ENCODE peak calls at places on chromosomes 16 and 17, in six cellular contexts. Z, D, H, U, B and L are unnamed samples.

GRCh38 chr16:85651822-85652430 is 36.8 kb downstream of the GINS2 start:
- DNase-seq in Z (no peak), D (no peak), H (no peak), U (no peak), B (no peak), L (peak; percentile 63)

GRCh38 chr17:65198653-65199382 is 61.6 kb downstream of the RGS9 start:
- DNase-seq in Z (no peak), D (no peak), H (peak; percentile 65), U (no peak), B (peak; percentile 12), L (peak; percentile 88)

GRCh38 chr16:49023095-49023494 is 258.5 kb downstream of the CBLN1 start:
- DNase-seq in Z (no peak), D (no peak), H (no peak), U (peak; percentile 25), B (no peak), L (no peak)

GRCh38 chr17:83065660-83066542 is 13.5 kb upstream of the METRNL start:
- DNase-seq in Z (no peak), D (no peak), H (no peak), U (no peak), B (no peak), L (no peak)

GRCh38 chr17:63495471-63495870 is 18.6 kb downstream of the ACE start:
- DNase-seq in Z (no peak), D (no peak), H (no peak), U (no peak), B (no peak), L (no peak)

GRCh38 chr17:49162866-49163265 is 30.3 kb downstream of the B4GALNT2 start:
- DNase-seq in Z (no peak), D (no peak), H (no peak), U (no peak), B (no peak), L (no peak)

GRCh38 chr17:40415390-40415789 is 2.3 kb downstream of the TOP2A start:
- DNase-seq in Z (no peak), D (no peak), H (peak; percentile 59), U (peak; percentile 18), B (no peak), L (peak; percentile 48)

GRCh38 chr16:46736695-46737094 is 11.4 kb downstream of the MYLK3 start:
- DNase-seq in Z (no peak), D (no peak), H (no peak), U (no peak), B (no peak), L (no peak)

GRCh38 chr16:8644513-8645140 is 23.1 kb downstream of the METTL22 start:
- DNase-seq in Z (no peak), D (no peak), H (peak; percentile 6), U (no peak), B (no peak), L (no peak)

GRCh38 chr16:22816475-22816874 is 2.5 kb downstream of the HS3ST2 start:
- DNase-seq in Z (no peak), D (no peak), H (no peak), U (no peak), B (no peak), L (no peak)

GRCh38 chr16:12220721-12221120 is 244.2 kb downstream of the SNX29 start:
- DNase-seq in Z (no peak), D (no peak), H (no peak), U (no peak), B (no peak), L (no peak)

GRCh38 chr16:50244504-50245416 is 21.6 kb upstream of the ADCY7 start:
- DNase-seq in Z (no peak), D (no peak), H (no peak), U (no peak), B (peak; percentile 35), L (peak; percentile 46)

GRCh38 chr16:64392456-64392855 is 729.4 kb downstream of the CDH11 start:
- DNase-seq in Z (no peak), D (no peak), H (no peak), U (no peak), B (no peak), L (no peak)

GRCh38 chr17:67602439-67602838 is 115.3 kb upstream of the NOL11 start:
- DNase-seq in Z (no peak), D (no peak), H (no peak), U (no peak), B (peak; percentile 24), L (no peak)

GRCh38 chr17:81066072-81066471 is 31.1 kb downstream of the BAIAP2 start:
- DNase-seq in Z (no peak), D (no peak), H (no peak), U (no peak), B (no peak), L (no peak)

GRCh38 chr16:28188085-28188916 is 23.5 kb downstream of the XPO6 start:
- DNase-seq in Z (no peak), D (no peak), H (peak; percentile 32), U (no peak), B (no peak), L (no peak)

GRCh38 chr17:34375598-34375997 is 12.6 kb upstream of the CCL1 start:
- DNase-seq in Z (no peak), D (no peak), H (no peak), U (no peak), B (no peak), L (no peak)

GRCh38 chr16:29815032-29815721 is 775 bp upstream of the PAGR1 start:
- DNase-seq in Z (no peak), D (peak; percentile 36), H (no peak), U (no peak), B (peak; percentile 36), L (no peak)

GRCh38 chr16:89581045-89581695 is 5.6 kb downstream of the CPNE7 start:
- DNase-seq in Z (no peak), D (no peak), H (no peak), U (peak; percentile 94), B (no peak), L (no peak)

GRCh38 chr17:82551779-82552457 is 32.4 kb downstream of the FOXK2 start:
- DNase-seq in Z (peak; percentile 61), D (peak; percentile 67), H (peak; percentile 77), U (no peak), B (peak; percentile 55), L (peak; percentile 58)

GRCh38 chr16:785563-786535 is 2.3 kb downstream of the RPUSD1 start:
- DNase-seq in Z (peak; percentile 62), D (peak; percentile 43), H (peak; percentile 69), U (no peak), B (peak; percentile 88), L (peak; percentile 65)

GRCh38 chr16:1781758-1782407 is 488 bp downstream of the SPSB3 start:
- DNase-seq in Z (no peak), D (peak; percentile 17), H (peak; percentile 52), U (no peak), B (peak; percentile 61), L (no peak)

GRCh38 chr17:59505610-59506276 is 59.7 kb upstream of the DHX40 start:
- DNase-seq in Z (no peak), D (no peak), H (no peak), U (peak; percentile 11), B (no peak), L (no peak)

GRCh38 chr16:11138026-11138768 is 117.8 kb downstream of the SOCS1 start:
- DNase-seq in Z (no peak), D (no peak), H (no peak), U (no peak), B (no peak), L (no peak)

GRCh38 chr17:77864234-77865108 is 94.0 kb upstream of the TNRC6C start:
- DNase-seq in Z (no peak), D (no peak), H (no peak), U (no peak), B (no peak), L (no peak)

GRCh38 chr17:49252148-49252682 is 21.6 kb upstream of the PHOSPHO1 start:
- DNase-seq in Z (no peak), D (no peak), H (no peak), U (peak; percentile 17), B (no peak), L (no peak)

GRCh38 chr17:78144736-78145641 is 1.2 kb upstream of the C17orf99 start:
- DNase-seq in Z (no peak), D (no peak), H (no peak), U (no peak), B (no peak), L (no peak)

GRCh38 chr16:65059421-65059980 is 62.4 kb downstream of the CDH11 start:
- DNase-seq in Z (no peak), D (no peak), H (no peak), U (no peak), B (peak; percentile 23), L (no peak)

GRCh38 chr16:87636050-87636684 is 33.9 kb downstream of the JPH3 start:
- DNase-seq in Z (peak; percentile 76), D (peak; percentile 77), H (peak; percentile 72), U (peak; percentile 65), B (peak; percentile 84), L (peak; percentile 82)

GRCh38 chr17:1532836-1533602 is 16.6 kb upstream of the INPP5K start:
- DNase-seq in Z (no peak), D (no peak), H (peak; percentile 42), U (no peak), B (no peak), L (peak; percentile 32)

GRCh38 chr17:28717578-28718316 is at the start of gene RAB34:
- DNase-seq in Z (no peak), D (peak; percentile 79), H (no peak), U (peak; percentile 73), B (peak; percentile 94), L (peak; percentile 82)

GRCh38 chr16:82091225-82091624 is 56.2 kb downstream of the HSD17B2 start:
- DNase-seq in Z (no peak), D (no peak), H (no peak), U (no peak), B (no peak), L (no peak)

GRCh38 chr17:66474810-66475497 is 172.5 kb downstream of the PRKCA start:
- DNase-seq in Z (no peak), D (no peak), H (no peak), U (no peak), B (no peak), L (no peak)

GRCh38 chr17:73228748-73229236 is 32.9 kb downstream of the CPSF4L start:
- DNase-seq in Z (no peak), D (peak; percentile 48), H (no peak), U (peak; percentile 60), B (no peak), L (no peak)

GRCh38 chr16:4159726-4160125 is 43.5 kb upstream of the ADCY9 start:
- DNase-seq in Z (no peak), D (no peak), H (no peak), U (no peak), B (no peak), L (no peak)

GRCh38 chr16:5504028-5504758 is 406.6 kb upstream of the EEF2KMT start:
- DNase-seq in Z (no peak), D (peak; percentile 11), H (no peak), U (no peak), B (no peak), L (peak; percentile 90)

GRCh38 chr17:62822080-62822904 is 14.2 kb upstream of the MARCHF10 start:
- DNase-seq in Z (no peak), D (no peak), H (no peak), U (no peak), B (no peak), L (no peak)